ENCODE peak calls at places on chromosome 2, in four cellular contexts. Y is pancreas, K is lower lobe of right lung, I is endodermal cell. X is an unnamed sample.

GRCh38 chr2:122070241-122070731 is 314.8 kb downstream of the TSN start:
- DNase-seq in Y (no peak), K (no peak), I (no peak), X (no peak)

GRCh38 chr2:200795044-200795443 is 16.7 kb upstream of the BZW1 start:
- DNase-seq in Y (no peak), K (no peak), I (peak), X (no peak)

GRCh38 chr2:124566518-124566970 is 541.5 kb downstream of the CNTNAP5 start:
- DNase-seq in Y (no peak), K (no peak), I (no peak), X (no peak)

GRCh38 chr2:134425723-134426496 is 172.0 kb downstream of the MGAT5 start:
- DNase-seq in Y (no peak), K (no peak), I (no peak), X (no peak)

GRCh38 chr2:234983011-234983726 is 31.4 kb downstream of the SH3BP4 start:
- DNase-seq in Y (no peak), K (no peak), I (no peak), X (no peak)

GRCh38 chr2:2872713-2873449 is 504.7 kb downstream of the EIPR1 start:
- DNase-seq in Y (no peak), K (no peak), I (no peak), X (no peak)

GRCh38 chr2:99066602-99067001 is 74.9 kb upstream of the C2orf15 start:
- DNase-seq in Y (no peak), K (no peak), I (peak), X (no peak)

GRCh38 chr2:196601430-196602306 is 37.8 kb upstream of the CCDC150 start:
- DNase-seq in Y (peak), K (no peak), I (peak), X (no peak)

GRCh38 chr2:205119141-205119540 is 563.2 kb upstream of the NRP2 start:
- DNase-seq in Y (no peak), K (no peak), I (no peak), X (no peak)

GRCh38 chr2:52976132-52976949 is 791.3 kb upstream of the CHAC2 start:
- DNase-seq in Y (no peak), K (no peak), I (peak), X (no peak)

GRCh38 chr2:140158259-140158658 is 1378.1 kb upstream of the NXPH2 start:
- DNase-seq in Y (no peak), K (no peak), I (no peak), X (no peak)

GRCh38 chr2:178397002-178397605 is 53.9 kb downstream of the PRKRA start:
- DNase-seq in Y (no peak), K (no peak), I (no peak), X (no peak)

GRCh38 chr2:193377789-193378188 is 1183.1 kb upstream of the TMEFF2 start:
- DNase-seq in Y (no peak), K (no peak), I (no peak), X (no peak)

GRCh38 chr2:233497692-233498091 is 68.9 kb downstream of the USP40 start:
- DNase-seq in Y (no peak), K (no peak), I (no peak), X (no peak)

GRCh38 chr2:9473985-9474360 is 378 bp upstream of the IAH1 start:
- DNase-seq in Y (no peak), K (peak), I (no peak), X (peak)

GRCh38 chr2:9477914-9478313 is 3.6 kb downstream of the IAH1 start:
- DNase-seq in Y (no peak), K (no peak), I (no peak), X (no peak)

GRCh38 chr2:9471212-9471611 is 3.1 kb upstream of the IAH1 start:
- DNase-seq in Y (no peak), K (no peak), I (no peak), X (no peak)

GRCh38 chr2:9474361-9475117 is at the start of gene IAH1:
- DNase-seq in Y (peak), K (peak), I (peak), X (peak)

DNA sequence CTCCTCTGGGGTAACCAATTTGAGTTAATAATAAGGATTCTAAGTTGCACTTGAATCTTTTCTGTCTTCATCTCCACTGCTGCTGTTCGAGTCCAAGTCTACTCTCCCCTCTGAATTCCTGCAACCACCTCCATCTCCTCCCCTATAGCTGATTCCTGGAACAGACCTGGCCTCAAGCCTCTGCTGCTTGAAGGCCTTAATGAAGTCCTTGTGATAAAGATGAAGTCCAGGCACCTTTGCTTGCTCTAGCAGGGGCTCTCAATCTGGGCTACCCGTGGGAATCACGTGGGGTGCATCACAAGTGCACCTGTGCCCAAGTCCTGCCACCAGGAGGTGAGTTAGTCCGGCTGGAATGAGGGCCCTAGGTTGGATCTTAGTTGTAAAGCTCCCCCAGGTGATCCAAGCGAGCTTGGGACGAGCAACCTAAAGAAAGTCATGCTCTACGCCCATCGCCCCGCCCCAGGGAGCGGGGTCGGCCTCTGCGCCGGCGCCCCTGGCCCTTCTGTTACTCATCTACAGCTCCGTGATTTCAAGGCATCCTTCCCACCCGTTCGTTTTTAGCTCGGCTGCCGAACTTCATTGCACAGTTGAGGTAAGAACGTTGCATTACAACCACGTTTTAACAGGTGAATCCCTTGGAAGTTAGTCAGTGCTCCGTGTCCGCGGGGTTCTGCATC is 905 bp upstream of the IAH1 start:
- DNase-seq in Y (peak), K (no peak), I (peak), X (peak)
- TF ChIP-seq CTCF in Y (peak), K (peak), I (peak), X (no peak)

GRCh38 chr2:42314892-42315468 is 46.0 kb downstream of the COX7A2L start:
- DNase-seq in Y (no peak), K (no peak), I (no peak), X (no peak)

GRCh38 chr2:42319265-42319664 is 41.8 kb downstream of the COX7A2L start:
- DNase-seq in Y (no peak), K (no peak), I (no peak), X (no peak)

GRCh38 chr2:42317486-42317885 is 43.5 kb downstream of the COX7A2L start:
- DNase-seq in Y (no peak), K (no peak), I (no peak), X (no peak)

GRCh38 chr2:42316910-42317309 is 44.1 kb downstream of the COX7A2L start:
- DNase-seq in Y (no peak), K (no peak), I (no peak), X (no peak)

DNA sequence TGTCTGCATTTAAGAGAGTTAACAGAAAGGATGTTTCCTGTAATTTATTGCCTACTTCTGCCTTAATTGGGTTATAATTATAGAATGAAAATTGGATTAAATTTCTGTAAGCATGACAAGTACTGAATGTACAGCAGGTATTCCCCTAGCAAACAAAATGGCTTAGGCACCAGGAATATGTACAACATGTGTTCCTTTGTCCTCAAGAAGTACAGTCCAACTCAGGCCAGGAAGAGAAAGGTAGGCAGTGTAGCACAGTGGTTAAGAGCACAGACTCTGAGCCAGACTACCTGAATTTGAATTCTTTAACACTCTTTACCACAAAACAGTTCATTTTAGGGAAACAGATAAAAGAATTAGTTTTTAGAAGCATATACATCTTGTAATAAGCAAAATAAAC is 43.1 kb downstream of the COX7A2L start:
- DNase-seq in Y (no peak), K (no peak), I (no peak), X (no peak)
- H3K27ac ChIP-seq in Y (no peak), K (no peak), I (no peak), X (no peak)

GRCh38 chr2:112220186-112220585 is 34.7 kb downstream of the ZC3H8 start:
- DNase-seq in Y (no peak), K (no peak), I (no peak), X (no peak)

GRCh38 chr2:112220831-112221230 is 34.0 kb downstream of the ZC3H8 start:
- DNase-seq in Y (no peak), K (no peak), I (no peak), X (no peak)

GRCh38 chr2:112217854-112218253 is 37.0 kb downstream of the ZC3H8 start:
- DNase-seq in Y (no peak), K (no peak), I (no peak), X (no peak)

DNA sequence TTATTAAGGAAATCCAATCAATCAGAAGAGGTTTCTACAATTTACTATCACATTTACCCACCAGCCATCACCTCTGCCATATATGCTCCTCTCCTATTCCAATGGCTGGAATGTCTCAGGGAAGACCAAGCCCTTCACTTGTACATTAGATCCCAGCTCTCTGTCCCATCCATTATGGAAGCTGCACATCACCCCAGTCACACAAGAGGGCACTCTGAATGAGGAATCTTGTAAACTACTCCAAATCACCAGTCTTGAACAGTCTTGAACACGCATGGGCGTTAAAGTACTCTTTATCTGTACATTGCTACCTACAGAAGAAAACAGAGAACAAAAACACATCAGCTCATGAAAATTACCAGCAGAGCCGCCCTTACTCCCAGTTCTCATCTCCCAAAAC is 38.7 kb downstream of the ZC3H8 start:
- DNase-seq in Y (no peak), K (no peak), I (no peak), X (no peak)
- TF ChIP-seq CTCF in Y (no peak), K (no peak), I (peak), X (no peak)

GRCh38 chr2:74101574-74102300 is 46.0 kb downstream of the BOLA3 start:
- DNase-seq in Y (peak), K (no peak), I (peak), X (no peak)
- H3K27ac ChIP-seq in Y (no peak), K (no peak), I (no peak), X (no peak)

DNA sequence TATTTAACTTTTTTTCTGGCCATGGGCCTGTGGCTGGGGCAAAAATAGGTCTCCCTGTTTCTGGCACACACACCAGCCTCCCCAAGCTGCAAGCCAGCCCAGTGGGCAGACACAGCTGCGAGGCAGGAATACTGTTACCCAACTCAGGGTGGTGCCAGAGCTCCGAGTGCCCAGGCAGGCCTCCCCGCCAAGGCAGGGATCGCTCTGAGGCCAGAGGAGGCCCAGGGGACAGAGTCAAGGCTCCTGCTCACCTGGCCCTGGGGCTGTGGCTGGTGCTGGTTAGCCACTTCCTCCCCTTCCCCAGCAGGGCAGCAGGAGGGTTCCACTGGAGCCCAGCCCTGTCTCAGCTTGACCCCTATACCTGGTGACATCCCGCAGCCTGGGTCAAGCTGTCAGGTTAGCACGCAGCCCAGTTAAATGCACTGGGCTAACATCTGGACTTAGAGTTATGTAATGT is 67.1 kb upstream of the EPAS1 start:
- DNase-seq in Y (peak), K (peak), I (peak), X (no peak)
- TF ChIP-seq CTCF in Y (no peak), K (peak), I (peak), X (no peak)

DNA sequence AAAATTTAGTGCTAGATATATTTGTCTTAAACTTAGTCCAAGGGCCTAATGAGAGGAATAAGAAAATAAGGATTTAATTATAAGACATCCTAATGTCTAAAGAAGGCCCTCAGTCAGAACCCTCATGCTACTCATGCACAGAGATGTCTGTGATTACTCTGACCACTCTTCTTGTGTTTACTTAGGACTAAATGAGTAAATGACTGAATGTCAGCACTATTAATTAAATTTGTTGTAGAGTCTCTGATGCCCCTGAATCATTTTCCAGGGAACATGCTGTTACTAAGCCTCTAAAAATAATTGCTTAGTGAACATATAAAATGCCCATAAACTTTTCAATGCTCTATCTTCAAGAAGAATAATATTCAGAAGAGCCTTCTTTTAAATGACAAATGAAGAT is 32.4 kb downstream of the GULP1 start:
- DNase-seq in Y (no peak), K (no peak), I (no peak), X (no peak)
- H3K27ac ChIP-seq in Y (no peak), K (no peak), I (no peak), X (no peak)

GRCh38 chr2:68776124-68776523 is 41.5 kb downstream of the ARHGAP25 start:
- DNase-seq in Y (no peak), K (no peak), I (no peak), X (no peak)
- TF ChIP-seq CTCF in Y (no peak), K (no peak), I (peak), X (no peak)

X was measured in CD4-positive, alpha-beta T cell.